ENCODE peak calls at places on chromosomes 4 and X, in five cellular contexts. S, F, J, L and O are unnamed samples.

GRCh38 chr4:86857341-86858052 is 8.3 kb upstream of the SLC10A6 start:
- DNase-seq in S (no peak), F (no peak), J (no peak), L (no peak), O (no peak)

GRCh38 chrX:24859211-24859841 is 156.4 kb downstream of the ARX start:
- DNase-seq in S (no peak), F (no peak), J (no peak), L (no peak), O (no peak)

GRCh38 chr4:101009471-101009870 is 337.9 kb downstream of the PPP3CA start:
- DNase-seq in S (no peak), F (peak), J (no peak), L (no peak), O (no peak)

GRCh38 chr4:177093964-177094363 is 215.7 kb upstream of the NEIL3 start:
- DNase-seq in S (no peak), F (no peak), J (no peak), L (no peak), O (no peak)

GRCh38 chr4:25637581-25638220 is 17.9 kb upstream of the SLC34A2 start:
- DNase-seq in S (no peak), F (no peak), J (no peak), L (no peak), O (no peak)

GRCh38 chr4:39922389-39922788 is 55.3 kb downstream of the PDS5A start:
- DNase-seq in S (no peak), F (no peak), J (no peak), L (no peak), O (no peak)

GRCh38 chr4:1196421-1197183 is 24.2 kb upstream of the SPON2 start:
- DNase-seq in S (no peak), F (no peak), J (no peak), L (no peak), O (no peak)

GRCh38 chr4:15002659-15003440 is 569 bp downstream of the CPEB2 start:
- DNase-seq in S (peak), F (peak), J (peak), L (peak), O (peak)

GRCh38 chr4:185019451-185020292 is 1.4 kb downstream of the HELT start:
- DNase-seq in S (no peak), F (no peak), J (no peak), L (no peak), O (no peak)

GRCh38 chrX:11908371-11908770 is 150.3 kb downstream of the MSL3 start:
- DNase-seq in S (no peak), F (peak), J (peak), L (peak), O (peak)

GRCh38 chr4:26719954-26720552 is 136.2 kb downstream of the TBC1D19 start:
- DNase-seq in S (no peak), F (no peak), J (peak), L (no peak), O (peak)

GRCh38 chrX:9980927-9981326 is 13.8 kb downstream of the CLDN34 start:
- DNase-seq in S (no peak), F (no peak), J (no peak), L (no peak), O (no peak)

GRCh38 chrX:121014826-121015225 is 29.3 kb upstream of the CT47A1 start:
- DNase-seq in S (no peak), F (no peak), J (no peak), L (no peak), O (no peak)

GRCh38 chrX:19646298-19646697 is 131.0 kb upstream of the MAP3K15 start:
- DNase-seq in S (no peak), F (no peak), J (no peak), L (no peak), O (no peak)

GRCh38 chr4:27318740-27319139 is 458.1 kb downstream of the STIM2 start:
- DNase-seq in S (no peak), F (peak), J (peak), L (no peak), O (peak)

GRCh38 chrX:39242187-39242586 is 440.9 kb downstream of the MID1IP1 start:
- DNase-seq in S (no peak), F (peak), J (peak), L (no peak), O (peak)

GRCh38 chrX:9928083-9928482 is 39.1 kb upstream of the CLDN34 start:
- DNase-seq in S (no peak), F (no peak), J (no peak), L (no peak), O (no peak)

GRCh38 chr4:172543249-172543648 is 625.4 kb upstream of the GALNT7 start:
- DNase-seq in S (no peak), F (no peak), J (no peak), L (no peak), O (no peak)

GRCh38 chrX:114611018-114611619 is 27.2 kb downstream of the HTR2C start:
- DNase-seq in S (no peak), F (peak), J (peak), L (peak), O (peak)

GRCh38 chr4:113278324-113278934 is 229.0 kb downstream of the ANK2 start:
- DNase-seq in S (peak), F (peak), J (peak), L (peak), O (peak)

GRCh38 chr4:53693408-53693807 is 102.1 kb upstream of the LNX1 start:
- DNase-seq in S (no peak), F (no peak), J (no peak), L (no peak), O (no peak)

GRCh38 chr4:139656614-139657486 is 8.8 kb upstream of the MGST2 start:
- DNase-seq in S (no peak), F (peak), J (peak), L (no peak), O (peak)

GRCh38 chr4:148065069-148065468 is 333.2 kb downstream of the ARHGAP10 start:
- DNase-seq in S (no peak), F (no peak), J (peak), L (no peak), O (peak)

GRCh38 chrX:25523574-25523973 is 507.8 kb upstream of the ARX start:
- DNase-seq in S (no peak), F (peak), J (peak), L (no peak), O (peak)